ENCODE peak calls at places on chromosome 15, in eight cellular contexts. T is fibroblast of pulmonary artery; I is T-helper 22 cell; F is NAMALWA; D is neuronal stem cell; W is stimulated activated CD4-positive, alpha-beta T cell treated with anti-CD3 and anti-CD28 coated beads, Interleukin-4, amount 100 ng/mL, for 1 hour; L is psoas muscle; P is lower leg skin. H is an unnamed sample.

GRCh38 chr15:64443016-64443415 is 17.4 kb upstream of the ZNF609 start:
- DNase-seq in T (no peak), I (no peak), F (no peak), D (no peak), W (no peak), L (no peak), P (no peak), H (no peak)

GRCh38 chr15:60840306-60840702 is 361.4 kb upstream of the ICE2 start:
- DNase-seq in T (peak), I (peak), F (no peak), D (no peak), W (no peak), L (no peak), P (no peak), H (no peak)

GRCh38 chr15:62665449-62665848 is 377.1 kb upstream of the TPM1 start:
- DNase-seq in T (peak), I (no peak), F (no peak), D (no peak), W (no peak), L (no peak), P (no peak), H (no peak)

GRCh38 chr15:29670266-29670665 is 152.0 kb downstream of the TJP1 start:
- DNase-seq in T (no peak), I (no peak), F (no peak), D (no peak), W (no peak), L (no peak), P (no peak), H (no peak)

GRCh38 chr15:89489376-89489775 is 7.0 kb downstream of the RHCG start:
- DNase-seq in T (no peak), I (no peak), F (no peak), D (no peak), W (no peak), L (no peak), P (peak), H (peak)

GRCh38 chr15:39171944-39172368 is 408.9 kb upstream of the THBS1 start:
- DNase-seq in T (peak), I (no peak), F (no peak), D (peak), W (peak), L (peak), P (peak), H (no peak)

GRCh38 chr15:78907577-78907976 is 34.9 kb downstream of the MORF4L1 start:
- DNase-seq in T (no peak), I (no peak), F (peak), D (peak), W (no peak), L (no peak), P (no peak), H (no peak)

GRCh38 chr15:70584838-70585706 is 178.3 kb downstream of the UACA start:
- DNase-seq in T (no peak), I (no peak), F (peak), D (peak), W (peak), L (peak), P (peak), H (peak)

GRCh38 chr15:60713096-60714084 is 234.4 kb upstream of the ICE2 start:
- DNase-seq in T (peak), I (no peak), F (no peak), D (no peak), W (no peak), L (peak), P (no peak), H (no peak)